ENCODE peak calls at places on chromosomes 11 and 22, in four cellular contexts. B is psoas muscle; L is colonic mucosa; D is CD8-positive, alpha-beta T cell. Q is an unnamed sample. For H3K9me3, the result is how much of the 10 kb centered on the place peaks cover.

GRCh38 chr11:88179141-88179540 is 3.9 kb upstream of the RAB38 start:
- DNase-seq in L (no peak), D (no peak), B (no peak), Q (no peak)

GRCh38 chr22:48955351-48956311 is 872.0 kb downstream of the BRD1 start:
- DNase-seq in L (peak), D (no peak), B (no peak), Q (no peak)

GRCh38 chr22:23520875-23521441 is 59.1 kb downstream of the IGLL1 start:
- DNase-seq in B (peak), L (peak), D (no peak), Q (peak)

GRCh38 chr11:112837162-112837826 is 123.9 kb upstream of the NCAM1 start:
- DNase-seq in L (no peak), B (no peak), D (no peak), Q (peak)

GRCh38 chr11:74384641-74385040 is 13.6 kb downstream of the PGM2L1 start:
- DNase-seq in L (no peak), D (no peak), B (no peak), Q (no peak)

GRCh38 chr11:105109855-105110750 is 29.5 kb downstream of the CARD18 start:
- DNase-seq in D (no peak), B (no peak), L (peak), Q (no peak)

GRCh38 chr11:34027516-34028406 is 23.8 kb upstream of the CAPRIN1 start:
- DNase-seq in D (no peak), L (peak), B (no peak), Q (no peak)

GRCh38 chr22:39727541-39727940 is 157.0 kb downstream of the CACNA1I start:
- DNase-seq in D (no peak), B (no peak), L (no peak), Q (no peak)

GRCh38 chr11:29333993-29334780 is 682.6 kb downstream of the KCNA4 start:
- DNase-seq in D (no peak), B (no peak), L (no peak), Q (no peak)

GRCh38 chr11:101474666-101475065 is 109.1 kb downstream of the TRPC6 start:
- DNase-seq in L (no peak), D (no peak), B (no peak), Q (no peak)

GRCh38 chr22:22920104-22920654 is 32.6 kb downstream of the IGLL5 start:
- DNase-seq in L (no peak), B (no peak), D (no peak), Q (no peak)

GRCh38 chr11:122342089-122342749 is 226.2 kb upstream of the BLID start:
- DNase-seq in B (no peak), D (no peak), L (no peak), Q (no peak)

GRCh38 chr11:11370263-11371060 is 17.4 kb upstream of the CSNK2A3 start:
- DNase-seq in D (no peak), L (no peak), B (no peak), Q (no peak)

DNA sequence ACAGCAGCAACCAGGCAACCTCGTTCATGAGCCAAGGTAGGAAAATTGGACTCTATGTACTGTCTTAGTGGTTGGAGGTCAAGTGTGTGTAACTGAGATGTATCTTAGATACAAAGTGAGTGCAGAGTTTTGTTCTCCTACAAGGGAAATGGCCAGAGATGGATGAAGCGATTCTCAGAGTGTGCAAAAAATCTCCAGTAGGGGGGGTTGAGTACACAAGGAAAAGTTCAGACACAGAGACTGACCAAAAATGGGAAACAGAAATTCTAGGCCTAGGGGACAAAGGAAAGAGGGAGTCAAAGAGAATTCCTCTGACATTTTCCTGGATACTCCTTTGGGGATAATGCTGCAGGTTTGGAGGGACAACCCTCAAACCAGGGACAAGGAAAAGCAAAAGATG is 38.2 kb upstream of the OR5AK2 start:
- DNase-seq in L (no peak), B (no peak), D (no peak), Q (no peak)
- TF ChIP-seq CTCF in L (no peak), B (no peak), D (no peak), Q (no peak)

GRCh38 chr11:75665126-75665525 is 3.7 kb downstream of the MAP6 start:
- DNase-seq in D (no peak), L (no peak), B (no peak), Q (no peak)

GRCh38 chr11:75667268-75667830 is 1.5 kb downstream of the MAP6 start:
- DNase-seq in D (no peak), B (no peak), L (no peak), Q (peak)

GRCh38 chr11:75664366-75664765 is 4.5 kb downstream of the MAP6 start:
- DNase-seq in L (no peak), D (no peak), B (no peak), Q (no peak)

GRCh38 chr11:75667831-75668507 is 869 bp downstream of the MAP6 start:
- DNase-seq in L (peak), D (peak), B (peak), Q (peak)

DNA sequence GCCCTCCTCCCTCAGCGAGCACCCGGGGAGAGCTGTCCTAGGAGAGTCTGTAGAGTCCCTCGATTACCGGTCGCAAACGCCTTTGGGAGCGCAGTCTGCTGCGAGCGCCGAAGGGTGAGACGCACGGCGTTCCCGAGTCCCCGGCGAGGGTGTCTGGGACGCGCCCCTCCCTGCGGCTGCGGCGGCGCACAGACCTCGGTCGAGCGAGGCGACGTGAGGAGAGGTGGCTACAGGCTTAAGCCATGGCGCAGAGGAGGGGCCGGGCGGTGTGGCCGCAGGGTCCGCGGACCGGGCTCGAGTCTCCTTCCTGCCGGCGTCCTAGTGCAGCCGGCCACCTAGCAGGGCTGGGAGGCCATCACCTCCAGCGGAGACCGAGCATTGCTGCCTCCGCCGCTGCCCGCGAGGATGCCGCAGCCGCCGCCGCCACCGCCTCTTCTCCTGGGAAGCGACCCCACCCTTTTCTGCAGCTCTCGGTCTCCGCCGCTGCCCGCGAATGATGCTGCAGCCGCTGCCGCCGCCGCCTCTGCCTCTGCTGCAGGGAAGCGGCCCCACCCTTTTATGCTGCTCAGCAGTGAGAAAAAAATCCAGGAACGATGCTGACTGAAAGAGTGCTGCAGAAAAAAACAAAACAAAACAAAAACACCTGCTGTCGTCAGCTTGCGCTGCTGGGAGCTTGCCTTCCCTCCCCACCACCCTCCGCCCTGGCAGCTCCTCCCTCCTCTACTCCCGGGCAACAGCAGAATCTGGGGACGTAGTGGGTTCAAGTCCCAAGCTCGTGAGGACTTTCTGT is at the start of gene MAP6:
- DNase-seq in L (peak), D (no peak), B (peak), Q (no peak)
- H3K4me3 ChIP-seq in L (peak), D (peak), B (peak), Q (peak)

GRCh38 chr11:130020323-130020722 is 17.7 kb upstream of the PRDM10 start:
- DNase-seq in D (no peak), B (no peak), L (no peak), Q (no peak)
- H3K9me3 ChIP-seq in D (under half), B (under half), L (under half), Q (under half)

GRCh38 chr11:32982626-32983025 is 33.1 kb upstream of the DEPDC7 start:
- DNase-seq in B (no peak), L (no peak), D (no peak), Q (no peak)
- TF ChIP-seq CTCF in B (no peak), L (no peak), D (no peak), Q (no peak)

GRCh38 chr22:50031189-50032091 is 18.9 kb upstream of the IL17REL start:
- DNase-seq in L (no peak), B (peak), D (no peak), Q (no peak)

GRCh38 chr22:50032109-50032871 is 19.7 kb upstream of the IL17REL start:
- DNase-seq in L (no peak), D (no peak), B (no peak), Q (no peak)

GRCh38 chr22:50027639-50028537 is 15.3 kb upstream of the IL17REL start:
- DNase-seq in D (peak), B (no peak), L (no peak), Q (no peak)

GRCh38 chr22:50032941-50033601 is 20.5 kb upstream of the IL17REL start:
- DNase-seq in L (no peak), B (no peak), D (no peak), Q (no peak)

GRCh38 chr22:50030315-50031188 is 18.0 kb upstream of the IL17REL start:
- DNase-seq in L (peak), D (peak), B (peak), Q (peak)
- H3K4me3 ChIP-seq in L (no peak), D (no peak), B (no peak), Q (no peak)

GRCh38 chr11:14455648-14456430 is 43.8 kb downstream of the COPB1 start:
- DNase-seq in B (no peak), L (no peak), D (no peak), Q (no peak)

GRCh38 chr11:14449302-14449714 is 50.3 kb downstream of the COPB1 start:
- DNase-seq in L (no peak), D (no peak), B (no peak), Q (no peak)

GRCh38 chr11:14454861-14455632 is 44.6 kb downstream of the COPB1 start:
- DNase-seq in B (no peak), L (no peak), D (no peak), Q (no peak)

GRCh38 chr11:14448229-14448628 is 51.4 kb downstream of the COPB1 start:
- DNase-seq in B (no peak), D (no peak), L (no peak), Q (no peak)

GRCh38 chr11:14451825-14452224 is 47.8 kb downstream of the COPB1 start:
- DNase-seq in L (no peak), D (no peak), B (no peak), Q (no peak)
- H3K9me3 ChIP-seq in L (under half), D (under half), B (under half), Q (under half)

GRCh38 chr11:128323381-128323780 is 264.0 kb downstream of the ETS1 start:
- DNase-seq in D (peak), L (no peak), B (no peak), Q (peak)
- TF ChIP-seq CTCF in D (peak), L (peak), B (no peak), Q (peak)

GRCh38 chr11:92837595-92837994 is 131.9 kb upstream of the MTNR1B start:
- DNase-seq in B (no peak), L (no peak), D (peak), Q (no peak)
- H3K4me3 ChIP-seq in B (no peak), L (no peak), D (no peak), Q (no peak)

GRCh38 chr11:118126082-118126838 is 26.4 kb downstream of the SCN4B start:
- DNase-seq in B (no peak), D (no peak), L (no peak), Q (no peak)

GRCh38 chr11:118128821-118129474 is 23.7 kb downstream of the SCN4B start:
- DNase-seq in B (no peak), D (no peak), L (no peak), Q (no peak)

GRCh38 chr11:118129475-118130196 is 23.0 kb downstream of the SCN4B start:
- DNase-seq in B (no peak), D (no peak), L (no peak), Q (no peak)

GRCh38 chr11:118132385-118133151 is 20.1 kb downstream of the SCN4B start:
- DNase-seq in L (no peak), B (no peak), D (no peak), Q (no peak)

DNA sequence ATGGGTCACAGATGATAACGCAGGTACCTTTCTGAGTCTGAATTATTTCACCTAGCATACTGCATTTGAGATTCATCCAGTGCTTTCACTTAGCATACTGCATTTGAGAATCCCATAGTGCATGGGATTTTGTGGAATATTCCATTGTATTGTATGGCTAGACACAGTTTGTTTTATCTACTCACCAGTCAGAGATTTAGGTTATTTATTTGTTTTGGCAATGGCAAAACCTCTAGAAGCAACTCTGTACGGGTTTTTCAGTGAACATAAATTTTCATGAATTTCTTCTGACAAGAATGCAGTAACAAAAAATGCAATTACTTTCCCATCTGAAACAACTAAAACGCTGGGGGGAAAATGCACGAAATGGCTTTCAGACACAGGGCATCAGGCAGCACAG is 24.3 kb downstream of the SCN4B start:
- DNase-seq in B (no peak), D (no peak), L (no peak), Q (no peak)
- H3K9me3 ChIP-seq in B (under half), D (under half), L (under half), Q (under half)